ENCODE peak calls at places on chromosomes 6 and 20, in six cellular contexts. H is H54; F is CD4-positive, alpha-beta T cell; D is A172; S is NCI-H345; A is mesendoderm. W is an unnamed sample.
A peak's percentile ranks its signal among the peaks of the same experiment; 100 is the strongest.

GRCh38 chr6:41356838-41357237 is 21.4 kb downstream of the NCR2 start:
- DNase-seq in H (no peak), F (no peak), D (no peak), S (no peak), A (no peak), W (no peak)

GRCh38 chr6:41439524-41440418 is 104.4 kb downstream of the NCR2 start:
- DNase-seq in H (no peak), F (no peak), D (no peak), S (no peak), A (peak; percentile 66), W (no peak)

GRCh38 chr6:159169557-159170332 is 545 bp downstream of the FNDC1 start:
- DNase-seq in H (no peak), F (no peak), D (no peak), S (peak; percentile 65), A (peak; percentile 90), W (no peak)

GRCh38 chr6:12233693-12234551 is 56.2 kb upstream of the EDN1 start:
- DNase-seq in H (peak; percentile 28), F (peak; percentile 10), D (peak; percentile 83), S (peak; percentile 5), A (peak; percentile 77), W (peak; percentile 72)

GRCh38 chr6:72975346-72975745 is 249.9 kb downstream of the KHDC1L start:
- DNase-seq in H (no peak), F (no peak), D (no peak), S (no peak), A (no peak), W (no peak)

GRCh38 chr20:47993035-47993755 is 207.9 kb upstream of the SULF2 start:
- DNase-seq in H (no peak), F (no peak), D (no peak), S (peak; percentile 36), A (no peak), W (no peak)

GRCh38 chr6:119255492-119255891 is 94.1 kb downstream of the MAN1A1 start:
- DNase-seq in H (no peak), F (no peak), D (no peak), S (no peak), A (no peak), W (no peak)

GRCh38 chr20:1809121-1809520 is 86.1 kb upstream of the SIRPA start:
- DNase-seq in H (peak; percentile 80), F (no peak), D (peak; percentile 95), S (no peak), A (no peak), W (peak; percentile 93)

GRCh38 chr6:91659881-91660280 is 1073.0 kb upstream of the MAP3K7 start:
- DNase-seq in H (no peak), F (no peak), D (no peak), S (peak; percentile 80), A (no peak), W (no peak)

GRCh38 chr6:3965071-3965718 is 113.7 kb downstream of the FAM217A start:
- DNase-seq in H (no peak), F (no peak), D (no peak), S (no peak), A (no peak), W (peak; percentile 12)

GRCh38 chr6:107355659-107356058 is 103.7 kb downstream of the PDSS2 start:
- DNase-seq in H (no peak), F (no peak), D (no peak), S (no peak), A (no peak), W (no peak)

GRCh38 chr20:59526242-59527225 is 77.8 kb upstream of the PHACTR3 start:
- DNase-seq in H (no peak), F (no peak), D (no peak), S (no peak), A (peak; percentile 15), W (no peak)

GRCh38 chr6:9463311-9463710 is 951.6 kb downstream of the TFAP2A start:
- DNase-seq in H (no peak), F (no peak), D (no peak), S (no peak), A (no peak), W (no peak)

GRCh38 chr20:9515211-9515580 is 806 bp downstream of the LAMP5 start:
- DNase-seq in H (no peak), F (no peak), D (no peak), S (no peak), A (no peak), W (no peak)

GRCh38 chr20:1934578-1935573 is 39.7 kb downstream of the SIRPA start:
- DNase-seq in H (peak; percentile 35), F (no peak), D (peak; percentile 22), S (no peak), A (no peak), W (peak; percentile 90)

GRCh38 chr6:13377054-13377758 is 48.9 kb upstream of the TBC1D7 start:
- DNase-seq in H (no peak), F (no peak), D (no peak), S (no peak), A (no peak), W (no peak)

W was measured in RWPE1.